ENCODE peak calls at places on chromosomes 3 and 15, in ten cellular contexts. G is mucosa of descending colon; M is choroid plexus epithelial cell; U is WTC11; V is CD8-positive, alpha-beta T cell; H is GM12865; T is GM10248; K is fibroblast of the aortic adventitia; Y is brain microvascular endothelial cell; C is GM23338. E is an unnamed sample.

GRCh38 chr3:73510784-73511183 is 114.0 kb downstream of the PDZRN3 start:
- DNase-seq in G (no peak), M (no peak), U (no peak), V (no peak), H (no peak), T (no peak), K (no peak), Y (no peak), C (no peak), E (no peak)

GRCh38 chr15:44489464-44489863 is 47.5 kb upstream of the EIF3J start:
- DNase-seq in G (no peak), M (peak), U (no peak), V (no peak), H (no peak), T (no peak), K (peak), Y (peak), C (no peak), E (no peak)

GRCh38 chr3:127033171-127033570 is 50.3 kb downstream of the PLXNA1 start:
- DNase-seq in G (peak), M (no peak), U (no peak), V (no peak), H (no peak), T (no peak), K (no peak), Y (no peak), C (no peak), E (no peak)

GRCh38 chr15:78752492-78753358 is 58.5 kb downstream of the ADAMTS7 start:
- DNase-seq in G (no peak), M (no peak), U (no peak), V (no peak), H (no peak), T (no peak), K (no peak), Y (no peak), C (no peak), E (no peak)

GRCh38 chr15:90465140-90465929 is 64.4 kb upstream of the CRTC3 start:
- DNase-seq in G (no peak), M (peak), U (no peak), V (no peak), H (no peak), T (no peak), K (peak), Y (peak), C (no peak), E (no peak)

GRCh38 chr3:147937341-147937740 is 528.2 kb downstream of the ZIC1 start:
- DNase-seq in G (no peak), M (peak), U (no peak), V (no peak), H (no peak), T (no peak), K (no peak), Y (no peak), C (no peak), E (no peak)

GRCh38 chr3:194061421-194062029 is 74.4 kb upstream of the HES1 start:
- DNase-seq in G (no peak), M (no peak), U (no peak), V (no peak), H (no peak), T (no peak), K (no peak), Y (no peak), C (no peak), E (no peak)

GRCh38 chr3:14767245-14767593 is 51.5 kb upstream of the FGD5 start:
- DNase-seq in G (no peak), M (no peak), U (no peak), V (no peak), H (no peak), T (peak), K (no peak), Y (no peak), C (no peak), E (no peak)

GRCh38 chr3:196287066-196287404 is 491 bp downstream of the PCYT1A start:
- DNase-seq in G (no peak), M (peak), U (no peak), V (no peak), H (peak), T (no peak), K (peak), Y (no peak), C (peak), E (no peak)

GRCh38 chr15:69893863-69894262 is 203.9 kb downstream of the TLE3 start:
- DNase-seq in G (no peak), M (peak), U (peak), V (no peak), H (no peak), T (no peak), K (peak), Y (peak), C (peak), E (no peak)

GRCh38 chr15:100060276-100060926 is 281.4 kb downstream of the ADAMTS17 start:
- DNase-seq in G (no peak), M (peak), U (no peak), V (no peak), H (no peak), T (peak), K (peak), Y (peak), C (no peak), E (no peak)

GRCh38 chr15:57133127-57133968 is 214.9 kb downstream of the TCF12 start:
- DNase-seq in G (no peak), M (no peak), U (no peak), V (no peak), H (no peak), T (peak), K (no peak), Y (no peak), C (peak), E (peak)

GRCh38 chr3:46482632-46483311 is 15.0 kb upstream of the RTP3 start:
- DNase-seq in G (no peak), M (peak), U (no peak), V (no peak), H (no peak), T (no peak), K (peak), Y (peak), C (no peak), E (no peak)

GRCh38 chr15:23532019-23532418 is 33.5 kb upstream of the MKRN3 start:
- DNase-seq in G (no peak), M (no peak), U (no peak), V (no peak), H (no peak), T (no peak), K (no peak), Y (no peak), C (no peak), E (no peak)

GRCh38 chr15:40058476-40059140 is 19.6 kb upstream of the SRP14 start:
- DNase-seq in G (no peak), M (peak), U (no peak), V (no peak), H (peak), T (no peak), K (peak), Y (peak), C (no peak), E (no peak)

GRCh38 chr3:102353804-102354203 is 81.0 kb upstream of the ZPLD1 start:
- DNase-seq in G (no peak), M (peak), U (no peak), V (no peak), H (no peak), T (no peak), K (no peak), Y (no peak), C (no peak), E (no peak)

GRCh38 chr15:60392601-60392985 is 5.2 kb downstream of the ANXA2 start:
- DNase-seq in G (no peak), M (peak), U (no peak), V (no peak), H (peak), T (no peak), K (peak), Y (peak), C (peak), E (no peak)

GRCh38 chr3:47863391-47864128 is 60.6 kb downstream of the DHX30 start:
- DNase-seq in G (no peak), M (no peak), U (no peak), V (no peak), H (no peak), T (no peak), K (no peak), Y (no peak), C (no peak), E (no peak)

GRCh38 chr3:127867986-127868385 is 45.7 kb upstream of the MGLL start:
- DNase-seq in G (no peak), M (peak), U (no peak), V (no peak), H (no peak), T (no peak), K (no peak), Y (no peak), C (no peak), E (no peak)

GRCh38 chr3:43785551-43785950 is 94.8 kb downstream of the ABHD5 start:
- DNase-seq in G (no peak), M (no peak), U (no peak), V (no peak), H (no peak), T (no peak), K (no peak), Y (no peak), C (no peak), E (no peak)

GRCh38 chr3:80244390-80244789 is 476.6 kb upstream of the ROBO1 start:
- DNase-seq in G (no peak), M (peak), U (no peak), V (no peak), H (no peak), T (no peak), K (peak), Y (peak), C (no peak), E (no peak)

GRCh38 chr3:136889947-136890346 is 27.9 kb downstream of the NCK1 start:
- DNase-seq in G (no peak), M (no peak), U (no peak), V (no peak), H (no peak), T (no peak), K (no peak), Y (no peak), C (no peak), E (no peak)

GRCh38 chr15:77507151-77507847 is 86.6 kb downstream of the HMG20A start:
- DNase-seq in G (peak), M (no peak), U (no peak), V (no peak), H (no peak), T (no peak), K (no peak), Y (no peak), C (no peak), E (no peak)

GRCh38 chr3:188876370-188876769 is 295.4 kb upstream of the TPRG1 start:
- DNase-seq in G (no peak), M (no peak), U (no peak), V (no peak), H (no peak), T (no peak), K (no peak), Y (no peak), C (no peak), E (no peak)

GRCh38 chr3:16168211-16168610 is 6.3 kb upstream of the GALNT15 start:
- DNase-seq in G (no peak), M (no peak), U (no peak), V (no peak), H (no peak), T (no peak), K (no peak), Y (no peak), C (no peak), E (no peak)

GRCh38 chr3:27939940-27940339 is 217.8 kb upstream of the EOMES start:
- DNase-seq in G (no peak), M (peak), U (no peak), V (no peak), H (no peak), T (no peak), K (peak), Y (peak), C (peak), E (no peak)

GRCh38 chr3:97823081-97823480 is 1.3 kb downstream of the CRYBG3 start:
- DNase-seq in G (no peak), M (no peak), U (no peak), V (no peak), H (no peak), T (no peak), K (peak), Y (no peak), C (no peak), E (no peak)

GRCh38 chr3:170418422-170419300 is at the start of gene CLDN11:
- DNase-seq in G (no peak), M (peak), U (peak), V (no peak), H (no peak), T (peak), K (peak), Y (no peak), C (peak), E (peak)

GRCh38 chr3:128457918-128458317 is 8.8 kb downstream of the DNAJB8 start:
- DNase-seq in G (peak), M (no peak), U (no peak), V (no peak), H (no peak), T (no peak), K (no peak), Y (no peak), C (no peak), E (no peak)

GRCh38 chr3:29203846-29204245 is 77.0 kb upstream of the RBMS3 start:
- DNase-seq in G (no peak), M (no peak), U (no peak), V (no peak), H (no peak), T (no peak), K (peak), Y (no peak), C (no peak), E (no peak)

GRCh38 chr3:14177580-14178246 is 688 bp downstream of the XPC start:
- DNase-seq in G (no peak), M (peak), U (no peak), V (no peak), H (no peak), T (no peak), K (peak), Y (peak), C (no peak), E (no peak)

GRCh38 chr15:58064119-58065010 is 1.1 kb downstream of the ALDH1A2 start:
- DNase-seq in G (no peak), M (no peak), U (no peak), V (no peak), H (no peak), T (no peak), K (no peak), Y (no peak), C (peak), E (no peak)

GRCh38 chr15:98948456-98948855 is 59.1 kb downstream of the PGPEP1L start:
- DNase-seq in G (no peak), M (no peak), U (no peak), V (no peak), H (no peak), T (no peak), K (no peak), Y (no peak), C (no peak), E (no peak)

GRCh38 chr3:20682573-20682972 is 496.6 kb upstream of the SGO1 start:
- DNase-seq in G (no peak), M (peak), U (no peak), V (no peak), H (no peak), T (no peak), K (no peak), Y (peak), C (peak), E (no peak)

GRCh38 chr15:72118400-72118978 is at the start of gene SENP8:
- DNase-seq in G (no peak), M (no peak), U (no peak), V (no peak), H (no peak), T (peak), K (no peak), Y (peak), C (peak), E (peak)

GRCh38 chr15:72113347-72114031 is 4.5 kb downstream of the MYO9A start:
- DNase-seq in G (no peak), M (no peak), U (no peak), V (no peak), H (no peak), T (no peak), K (no peak), Y (no peak), C (no peak), E (no peak)

GRCh38 chr15:72116680-72117447 is 1.1 kb downstream of the MYO9A start:
- DNase-seq in G (peak), M (peak), U (no peak), V (no peak), H (peak), T (no peak), K (peak), Y (peak), C (peak), E (no peak)

GRCh38 chr15:72117448-72117697 is 577 bp downstream of the MYO9A start:
- DNase-seq in G (peak), M (peak), U (peak), V (peak), H (peak), T (peak), K (peak), Y (peak), C (peak), E (peak)

GRCh38 chr15:72117698-72118399 is at the start of gene MYO9A:
- DNase-seq in G (peak), M (peak), U (peak), V (peak), H (peak), T (peak), K (peak), Y (peak), C (peak), E (peak)
- TF ChIP-seq CTCF in G (peak), M (no peak), U (no peak), V (no peak), H (peak), T (no peak), K (no peak), Y (peak), C (no peak), E (peak)

GRCh38 chr3:4670352-4670751 is 177.2 kb downstream of the ITPR1 start:
- DNase-seq in G (no peak), M (peak), U (peak), V (no peak), H (peak), T (no peak), K (no peak), Y (peak), C (peak), E (no peak)
- TF ChIP-seq CTCF in G (no peak), M (peak), U (peak), V (no peak), H (peak), T (no peak), K (peak), Y (peak), C (peak), E (no peak)

DNA sequence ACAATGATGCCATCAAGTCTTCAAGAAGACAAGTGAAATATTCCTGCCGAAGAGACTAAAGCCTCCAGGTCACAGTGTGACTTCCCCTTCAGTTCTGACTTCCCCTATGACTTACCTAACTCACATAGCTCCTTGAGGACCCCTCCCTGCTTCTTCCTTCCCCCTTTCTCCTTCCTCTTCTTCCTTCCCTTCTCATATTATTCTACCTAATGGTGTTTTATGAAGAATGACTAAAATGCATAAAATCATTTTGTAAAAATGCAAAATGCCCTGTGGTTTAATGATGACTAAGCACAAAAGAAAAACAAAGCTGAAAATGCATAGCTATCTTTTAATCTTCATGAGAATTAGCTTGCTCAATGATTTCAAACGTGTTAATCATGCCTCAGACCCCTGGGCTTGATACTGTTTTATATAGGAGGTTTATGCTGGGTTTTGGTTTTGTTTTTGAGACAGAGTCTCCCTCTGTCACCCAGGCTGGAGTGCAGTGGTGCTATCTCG is 26.1 kb upstream of the TM4SF4 start:
- DNase-seq in G (no peak), M (peak), U (no peak), V (no peak), H (no peak), T (no peak), K (peak), Y (peak), C (no peak), E (no peak)
- TF ChIP-seq CTCF in G (no peak), M (no peak), U (no peak), V (no peak), H (no peak), T (no peak), K (no peak), Y (no peak), C (no peak), E (no peak)

DNA sequence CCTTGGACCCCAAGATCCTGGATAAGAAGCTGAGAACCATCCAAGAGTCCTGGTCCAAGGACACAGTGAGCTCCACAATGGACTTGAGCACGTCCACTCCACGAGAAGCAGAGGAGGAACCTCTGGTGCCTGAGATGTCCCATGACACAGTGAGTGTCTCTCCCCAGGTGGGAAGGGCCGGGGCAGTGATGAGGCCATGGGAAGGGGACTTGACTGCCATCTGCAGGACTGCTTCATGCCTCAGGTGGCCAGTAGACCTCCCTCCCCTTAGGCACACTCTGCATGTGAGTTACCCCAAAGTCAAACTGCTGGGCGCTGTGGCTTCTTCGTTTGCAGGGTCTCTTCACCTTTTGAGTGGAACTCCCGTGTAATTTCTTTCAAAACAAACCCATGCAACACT is 59.7 kb downstream of the CCDC33 start:
- DNase-seq in G (no peak), M (no peak), U (peak), V (no peak), H (no peak), T (no peak), K (no peak), Y (no peak), C (no peak), E (no peak)
- TF ChIP-seq CTCF in G (no peak), M (peak), U (no peak), V (no peak), H (no peak), T (no peak), K (no peak), Y (no peak), C (no peak), E (no peak)

GRCh38 chr3:66047321-66048050 is 8.8 kb upstream of the MAGI1 start:
- DNase-seq in G (no peak), M (peak), U (no peak), V (no peak), H (no peak), T (no peak), K (peak), Y (peak), C (no peak), E (no peak)
- TF ChIP-seq CTCF in G (no peak), M (peak), U (no peak), V (no peak), H (no peak), T (no peak), K (peak), Y (peak), C (no peak), E (no peak)

GRCh38 chr3:52232279-52233107 is 6.5 kb downstream of the TWF2 start:
- DNase-seq in G (peak), M (no peak), U (no peak), V (no peak), H (no peak), T (no peak), K (no peak), Y (no peak), C (no peak), E (no peak)
- TF ChIP-seq CTCF in G (no peak), M (peak), U (peak), V (peak), H (no peak), T (no peak), K (peak), Y (peak), C (peak), E (no peak)

GRCh38 chr3:40615110-40615915 is 90.6 kb downstream of the ZNF621 start:
- DNase-seq in G (no peak), M (peak), U (peak), V (no peak), H (no peak), T (no peak), K (no peak), Y (no peak), C (peak), E (no peak)
- TF ChIP-seq CTCF in G (no peak), M (no peak), U (no peak), V (no peak), H (no peak), T (no peak), K (no peak), Y (no peak), C (no peak), E (no peak)

DNA sequence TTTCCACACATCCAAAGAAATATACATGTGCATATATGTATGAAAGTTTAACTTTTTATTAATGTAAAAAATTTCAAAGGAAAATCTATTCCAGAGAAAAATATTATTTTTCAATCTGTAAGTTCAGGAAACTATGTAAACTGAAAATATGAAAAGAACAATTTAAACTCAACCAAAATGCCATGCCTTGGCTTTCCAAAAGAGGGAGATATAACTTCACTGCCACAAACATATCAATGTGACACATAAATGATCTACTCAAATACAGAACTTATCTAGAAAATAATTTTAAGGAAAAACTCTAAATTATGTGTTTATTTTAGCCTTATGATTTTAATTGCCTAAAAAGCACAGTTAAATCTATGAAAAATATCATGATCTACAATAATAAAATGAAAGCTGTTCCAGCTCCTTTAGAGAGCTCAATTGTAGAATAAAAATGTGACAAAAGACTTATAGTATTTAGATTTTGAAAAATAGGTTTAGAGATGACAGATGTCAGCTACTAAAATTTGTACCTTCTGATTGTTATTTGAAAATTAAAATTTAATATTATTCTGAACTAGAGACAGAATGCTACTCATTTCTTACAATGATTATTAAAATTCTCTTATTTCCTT is 94.8 kb downstream of the GBE1 start:
- DNase-seq in G (no peak), M (peak), U (no peak), V (no peak), H (peak), T (peak), K (peak), Y (peak), C (peak), E (peak)
- TF ChIP-seq CTCF in G (peak), M (peak), U (no peak), V (peak), H (peak), T (peak), K (peak), Y (peak), C (peak), E (peak)

GRCh38 chr15:45847645-45848044 is 212.8 kb downstream of the SQOR start:
- DNase-seq in G (no peak), M (no peak), U (no peak), V (no peak), H (no peak), T (no peak), K (no peak), Y (no peak), C (no peak), E (no peak)

GRCh38 chr15:45842151-45842550 is 207.3 kb downstream of the SQOR start:
- DNase-seq in G (no peak), M (no peak), U (no peak), V (no peak), H (no peak), T (no peak), K (no peak), Y (no peak), C (no peak), E (no peak)
- TF ChIP-seq CTCF in G (no peak), M (no peak), U (no peak), V (no peak), H (no peak), T (no peak), K (no peak), Y (no peak), C (no peak), E (no peak)

E was measured in GM13976.